ENCODE peak calls at places on chromosome 17, in nine cellular contexts. X, P, F, M, O, Y, S, C and D are unnamed samples.

GRCh38 chr17:81322271-81323082 is 27.4 kb upstream of the SLC38A10 start:
- DNase-seq in X (no peak), P (peak), F (no peak), M (no peak), O (no peak), Y (no peak), S (peak), C (peak), D (peak)

GRCh38 chr17:66593116-66593515 is 241.8 kb upstream of the CACNG5 start:
- DNase-seq in X (no peak), P (no peak), F (no peak), M (no peak), O (no peak), Y (no peak), S (no peak), C (no peak), D (no peak)

GRCh38 chr17:12918132-12918531 is 99.7 kb downstream of the ELAC2 start:
- DNase-seq in X (no peak), P (no peak), F (no peak), M (no peak), O (no peak), Y (no peak), S (no peak), C (no peak), D (no peak)

GRCh38 chr17:1485748-1486376 is 6.6 kb downstream of the MYO1C start:
- DNase-seq in X (peak), P (peak), F (no peak), M (no peak), O (peak), Y (peak), S (peak), C (no peak), D (peak)

GRCh38 chr17:74690409-74690825 is 22.3 kb downstream of the CD300LF start:
- DNase-seq in X (no peak), P (no peak), F (peak), M (no peak), O (peak), Y (no peak), S (no peak), C (no peak), D (no peak)

GRCh38 chr17:42684033-42684625 is 1.8 kb downstream of the CNTNAP1 start:
- DNase-seq in X (no peak), P (no peak), F (no peak), M (no peak), O (no peak), Y (no peak), S (no peak), C (no peak), D (no peak)

GRCh38 chr17:69501591-69502468 is 87.3 kb downstream of the MAP2K6 start:
- DNase-seq in X (peak), P (no peak), F (peak), M (no peak), O (no peak), Y (peak), S (no peak), C (no peak), D (peak)

GRCh38 chr17:75091855-75092327 is 4.1 kb downstream of the SLC16A5 start:
- DNase-seq in X (no peak), P (no peak), F (no peak), M (no peak), O (no peak), Y (peak), S (no peak), C (no peak), D (peak)

GRCh38 chr17:14664511-14664910 is 363.6 kb downstream of the HS3ST3B1 start:
- DNase-seq in X (no peak), P (no peak), F (no peak), M (no peak), O (no peak), Y (no peak), S (no peak), C (no peak), D (no peak)

GRCh38 chr17:56144205-56144604 is 9.1 kb upstream of the ANKFN1 start:
- DNase-seq in X (no peak), P (no peak), F (no peak), M (no peak), O (no peak), Y (no peak), S (no peak), C (no peak), D (peak)